ENCODE peak calls at places on chromosome 14, in five cellular contexts. R is suprapubic skin, Y is GM12878, W is transverse colon, L is stomach. D is an unnamed sample.

GRCh38 chr14:96204151-96205058 is at the start of gene BDKRB2:
- DNase-seq in R (peak; percentile 87), Y (no peak), W (peak; percentile 82), L (peak; percentile 72), D (no peak)

GRCh38 chr14:101791919-101792572 is 30.5 kb downstream of the PPP2R5C start:
- DNase-seq in R (no peak), Y (no peak), W (no peak), L (no peak), D (no peak)

GRCh38 chr14:63854330-63854729 is 1.5 kb downstream of the SYNE2 start:
- DNase-seq in R (no peak), Y (no peak), W (no peak), L (no peak), D (no peak)

GRCh38 chr14:104968541-104969401 is 9.4 kb downstream of the AHNAK2 start:
- DNase-seq in R (peak; percentile 90), Y (no peak), W (no peak), L (no peak), D (no peak)

GRCh38 chr14:95695051-95695450 is 8.8 kb downstream of the TCL1B start:
- DNase-seq in R (no peak), Y (no peak), W (no peak), L (no peak), D (no peak)

GRCh38 chr14:69997849-69998248 is 118.6 kb downstream of the SMOC1 start:
- DNase-seq in R (no peak), Y (no peak), W (no peak), L (peak; percentile 65), D (no peak)

GRCh38 chr14:51780006-51780692 is 80.3 kb upstream of the GNG2 start:
- DNase-seq in R (peak; percentile 87), Y (peak; percentile 21), W (peak; percentile 77), L (peak; percentile 81), D (peak; percentile 44)

GRCh38 chr14:76777721-76778120 is 16.5 kb downstream of the VASH1 start:
- DNase-seq in R (no peak), Y (no peak), W (no peak), L (no peak), D (no peak)

GRCh38 chr14:85415015-85415712 is 114.8 kb upstream of the FLRT2 start:
- DNase-seq in R (peak; percentile 68), Y (no peak), W (no peak), L (no peak), D (no peak)

GRCh38 chr14:99546230-99546879 is 57.7 kb downstream of the CCDC85C start:
- DNase-seq in R (no peak), Y (no peak), W (no peak), L (no peak), D (no peak)

GRCh38 chr14:44041700-44042099 is 465.4 kb downstream of the FSCB start:
- DNase-seq in R (no peak), Y (no peak), W (no peak), L (no peak), D (no peak)

GRCh38 chr14:99908653-99909250 is 115.5 kb downstream of the EML1 start:
- DNase-seq in R (no peak), Y (no peak), W (no peak), L (no peak), D (no peak)

GRCh38 chr14:103770902-103771301 is 55.3 kb downstream of the ZFYVE21 start:
- DNase-seq in R (no peak), Y (no peak), W (no peak), L (no peak), D (no peak)

GRCh38 chr14:20631821-20632389 is 9.6 kb downstream of the OR6S1 start:
- DNase-seq in R (peak; percentile 82), Y (no peak), W (peak; percentile 78), L (peak; percentile 69), D (no peak)

GRCh38 chr14:101460986-101461750 is 100.1 kb upstream of the DIO3 start:
- DNase-seq in R (no peak), Y (no peak), W (no peak), L (peak; percentile 18), D (no peak)

GRCh38 chr14:93688239-93688666 is 100.0 kb downstream of the PRIMA1 start:
- DNase-seq in R (no peak), Y (no peak), W (no peak), L (no peak), D (no peak)

GRCh38 chr14:77120771-77121743 is 20.5 kb downstream of the ZDHHC22 start:
- DNase-seq in R (no peak), Y (peak; percentile 97), W (peak; percentile 59), L (peak; percentile 53), D (peak; percentile 53)

GRCh38 chr14:22225526-22226133 is 363.4 kb downstream of the DAD1 start:
- DNase-seq in R (no peak), Y (no peak), W (no peak), L (no peak), D (no peak)

GRCh38 chr14:73913256-73913655 is 26.6 kb downstream of the ZNF410 start:
- DNase-seq in R (no peak), Y (no peak), W (no peak), L (no peak), D (no peak)

DNA sequence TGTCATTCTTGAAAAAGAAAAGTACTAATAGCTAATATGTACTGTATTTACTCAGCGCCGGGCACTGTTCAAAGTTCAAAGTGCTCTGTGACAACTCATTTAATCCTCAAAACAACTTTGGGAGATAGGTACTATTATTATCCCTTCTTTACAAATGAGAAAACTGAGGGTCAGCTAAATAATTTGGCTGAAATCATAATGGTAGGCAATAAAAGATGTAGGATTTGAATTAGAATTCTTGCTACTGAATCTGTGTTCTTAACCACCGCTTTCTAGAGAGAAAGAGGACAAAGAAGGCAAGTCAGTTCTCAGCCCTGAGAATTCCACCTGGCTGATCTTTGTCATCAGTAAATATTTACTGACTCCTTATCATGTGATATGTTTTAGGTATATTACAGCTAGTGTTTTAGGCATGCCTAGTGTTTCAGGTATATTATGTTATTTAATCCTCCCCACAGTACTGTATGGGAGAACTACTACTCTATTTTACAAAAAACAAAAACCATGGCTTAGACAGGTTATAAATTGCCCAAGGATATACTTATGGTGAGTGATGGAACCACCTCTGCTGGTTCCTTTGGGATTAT is 205.7 kb upstream of the GZMB start:
- DNase-seq in R (no peak), Y (no peak), W (peak; percentile 27), L (no peak), D (no peak)
- TF ChIP-seq POLR2AphosphoS5 in R (no peak), Y (no peak), W (no peak), L (no peak), D (no peak)

GRCh38 chr14:23953464-23954278 is at the start of gene DHRS4:
- DNase-seq in R (peak; percentile 86), Y (peak; percentile 47), W (peak; percentile 88), L (peak; percentile 84), D (peak; percentile 71)
- TF ChIP-seq POLR2A in R (no peak), Y (peak; percentile 71), W (peak; percentile 71), L (no peak), D (peak; percentile 75)

GRCh38 chr14:56216631-56217379 is 98.6 kb downstream of the PELI2 start:
- DNase-seq in R (no peak), Y (no peak), W (peak; percentile 51), L (peak; percentile 66), D (no peak)
- TF ChIP-seq POLR2AphosphoS5 in R (no peak), Y (no peak), W (no peak), L (no peak), D (no peak)

GRCh38 chr14:52791204-52792096 is at the start of gene GNPNAT1:
- DNase-seq in R (peak; percentile 90), Y (peak; percentile 48), W (peak; percentile 90), L (peak; percentile 90), D (peak; percentile 85)
- TF ChIP-seq POLR2A in R (peak; percentile 40), Y (peak; percentile 93), W (peak; percentile 84), L (no peak), D (peak; percentile 76)

GRCh38 chr14:50045039-50045711 is 71.2 kb downstream of the VCPKMT start:
- DNase-seq in R (peak; percentile 88), Y (peak; percentile 54), W (peak; percentile 91), L (peak; percentile 87), D (peak; percentile 54)
- TF ChIP-seq POLR2AphosphoS5 in R (no peak), Y (no peak), W (peak; percentile 73), L (peak; percentile 81), D (no peak)

DNA sequence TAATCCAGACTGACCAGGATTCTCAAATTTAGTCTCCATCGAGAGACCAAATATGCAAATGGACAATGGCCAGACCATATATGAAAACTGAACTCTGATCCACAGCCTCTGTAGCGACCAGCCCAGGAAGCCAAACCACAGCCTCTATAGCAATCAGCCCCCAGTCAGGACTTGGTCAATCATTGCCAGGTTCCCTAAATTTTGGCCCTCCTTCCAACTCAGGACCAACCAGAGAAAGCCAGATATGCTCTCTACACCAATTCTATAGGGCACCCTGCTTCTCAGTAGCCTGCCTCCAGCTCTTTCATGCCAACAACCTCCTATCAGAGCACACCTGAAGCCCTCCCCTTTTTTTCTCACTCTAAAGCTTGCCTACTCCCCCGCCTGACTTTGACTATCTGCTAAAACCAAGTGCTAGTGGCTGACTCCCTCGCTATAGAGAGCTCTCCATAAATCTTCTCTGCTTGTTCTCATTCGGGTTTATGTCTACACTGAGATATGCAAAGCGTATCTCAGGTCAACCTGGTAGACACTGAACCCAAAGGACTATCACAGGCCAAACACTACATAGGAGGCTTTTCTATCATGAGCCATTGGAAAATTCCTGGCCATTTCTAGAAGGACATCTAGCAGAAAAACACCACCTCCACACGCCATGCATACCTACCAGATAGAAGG is 110.5 kb upstream of the FUT8 start:
- DNase-seq in R (no peak), Y (peak; percentile 95), W (no peak), L (peak; percentile 68), D (no peak)
- TF ChIP-seq POLR2A in R (no peak), Y (peak; percentile 72), W (no peak), L (no peak), D (peak; percentile 87)

GRCh38 chr14:88835661-88836060 is 11.2 kb downstream of the TTC8 start:
- DNase-seq in R (no peak), Y (no peak), W (no peak), L (no peak), D (no peak)

GRCh38 chr14:88834883-88835431 is 10.5 kb downstream of the TTC8 start:
- DNase-seq in R (no peak), Y (no peak), W (no peak), L (no peak), D (no peak)

GRCh38 chr14:88829685-88830302 is 5.3 kb downstream of the TTC8 start:
- DNase-seq in R (no peak), Y (no peak), W (no peak), L (no peak), D (no peak)

GRCh38 chr14:88829188-88829587 is 4.7 kb downstream of the TTC8 start:
- DNase-seq in R (no peak), Y (no peak), W (no peak), L (no peak), D (no peak)

GRCh38 chr14:88831285-88831684 is 6.8 kb downstream of the TTC8 start:
- DNase-seq in R (no peak), Y (no peak), W (no peak), L (no peak), D (no peak)
- TF ChIP-seq POLR2AphosphoS5 in R (no peak), Y (no peak), W (no peak), L (no peak), D (no peak)

D was measured in GM12892.